ENCODE peak calls at places on chromosomes 5 and 9, in nine cellular contexts. One of them, this sample, is unnamed.

GRCh38 chr9:87557996-87558395 is 60.3 kb downstream of the DAPK1 start:
- DNase-seq in tibial artery: no peak
- DNase-seq in hepatocyte: no peak
- DNase-seq in sigmoid colon: no peak
- DNase-seq in stomach: peak; percentile 67
- DNase-seq in upper lobe of right lung: no peak
- DNase-seq in fibroblast of lung: peak; percentile 52
- DNase-seq in tibial nerve: no peak
- DNase-seq in Panc1: no peak
- DNase-seq in this sample: peak; percentile 59

GRCh38 chr5:139686919-139687421 is 38.8 kb downstream of the CXXC5 start:
- DNase-seq in tibial artery: no peak
- DNase-seq in hepatocyte: no peak
- DNase-seq in sigmoid colon: no peak
- DNase-seq in stomach: no peak
- DNase-seq in upper lobe of right lung: no peak
- DNase-seq in fibroblast of lung: no peak
- DNase-seq in tibial nerve: no peak
- DNase-seq in Panc1: no peak
- DNase-seq in this sample: no peak

GRCh38 chr5:128174951-128175350 is 91.4 kb downstream of the SLC12A2 start:
- DNase-seq in tibial artery: no peak
- DNase-seq in hepatocyte: no peak
- DNase-seq in sigmoid colon: no peak
- DNase-seq in stomach: no peak
- DNase-seq in upper lobe of right lung: no peak
- DNase-seq in fibroblast of lung: peak; percentile 69
- DNase-seq in tibial nerve: no peak
- DNase-seq in Panc1: no peak
- DNase-seq in this sample: no peak

GRCh38 chr9:127123239-127123935 is 952 bp upstream of the ANGPTL2 start:
- DNase-seq in tibial artery: no peak
- DNase-seq in hepatocyte: no peak
- DNase-seq in sigmoid colon: peak; percentile 87
- DNase-seq in stomach: peak; percentile 49
- DNase-seq in upper lobe of right lung: no peak
- DNase-seq in fibroblast of lung: no peak
- DNase-seq in tibial nerve: no peak
- DNase-seq in Panc1: no peak
- DNase-seq in this sample: no peak

GRCh38 chr5:167049771-167050567 is 1241.5 kb upstream of the WWC1 start:
- DNase-seq in tibial artery: no peak
- DNase-seq in hepatocyte: no peak
- DNase-seq in sigmoid colon: no peak
- DNase-seq in stomach: no peak
- DNase-seq in upper lobe of right lung: no peak
- DNase-seq in fibroblast of lung: no peak
- DNase-seq in tibial nerve: no peak
- DNase-seq in Panc1: no peak
- DNase-seq in this sample: no peak

GRCh38 chr9:21443849-21444625 is 3.8 kb downstream of the IFNA1 start:
- DNase-seq in tibial artery: no peak
- DNase-seq in hepatocyte: no peak
- DNase-seq in sigmoid colon: no peak
- DNase-seq in stomach: no peak
- DNase-seq in upper lobe of right lung: no peak
- DNase-seq in fibroblast of lung: no peak
- DNase-seq in tibial nerve: no peak
- DNase-seq in Panc1: no peak
- DNase-seq in this sample: no peak

GRCh38 chr5:119402555-119402954 is 46.7 kb downstream of the TNFAIP8 start:
- DNase-seq in tibial artery: no peak
- DNase-seq in hepatocyte: no peak
- DNase-seq in sigmoid colon: no peak
- DNase-seq in stomach: no peak
- DNase-seq in upper lobe of right lung: no peak
- DNase-seq in fibroblast of lung: no peak
- DNase-seq in tibial nerve: no peak
- DNase-seq in Panc1: no peak
- DNase-seq in this sample: no peak

GRCh38 chr9:128098017-128098935 is 29.3 kb downstream of the PTGES2 start:
- DNase-seq in tibial artery: peak; percentile 96
- DNase-seq in hepatocyte: peak; percentile 97
- DNase-seq in sigmoid colon: peak; percentile 99
- DNase-seq in stomach: peak; percentile 98
- DNase-seq in upper lobe of right lung: peak; percentile 95
- DNase-seq in fibroblast of lung: peak; percentile 98
- DNase-seq in tibial nerve: peak; percentile 91
- DNase-seq in Panc1: no peak
- DNase-seq in this sample: peak; percentile 99

GRCh38 chr5:74421365-74421764 is 219.2 kb downstream of the ENC1 start:
- DNase-seq in tibial artery: no peak
- DNase-seq in hepatocyte: no peak
- DNase-seq in sigmoid colon: no peak
- DNase-seq in stomach: no peak
- DNase-seq in upper lobe of right lung: no peak
- DNase-seq in fibroblast of lung: no peak
- DNase-seq in tibial nerve: no peak
- DNase-seq in Panc1: no peak
- DNase-seq in this sample: no peak

GRCh38 chr5:153358315-153358976 is 132.0 kb upstream of the GRIA1 start:
- DNase-seq in tibial artery: no peak
- DNase-seq in hepatocyte: no peak
- DNase-seq in sigmoid colon: no peak
- DNase-seq in stomach: no peak
- DNase-seq in upper lobe of right lung: no peak
- DNase-seq in fibroblast of lung: no peak
- DNase-seq in tibial nerve: no peak
- DNase-seq in Panc1: no peak
- DNase-seq in this sample: no peak

GRCh38 chr9:5843450-5844249 is 10.7 kb upstream of the ERMP1 start:
- DNase-seq in tibial artery: no peak
- DNase-seq in hepatocyte: peak; percentile 39
- DNase-seq in sigmoid colon: no peak
- DNase-seq in stomach: no peak
- DNase-seq in upper lobe of right lung: no peak
- DNase-seq in fibroblast of lung: peak; percentile 35
- DNase-seq in tibial nerve: no peak
- DNase-seq in Panc1: no peak
- DNase-seq in this sample: no peak

GRCh38 chr5:157665467-157666085 is 5.8 kb upstream of the C5orf52 start:
- DNase-seq in tibial artery: no peak
- DNase-seq in hepatocyte: peak; percentile 53
- DNase-seq in sigmoid colon: no peak
- DNase-seq in stomach: no peak
- DNase-seq in upper lobe of right lung: no peak
- DNase-seq in fibroblast of lung: peak; percentile 85
- DNase-seq in tibial nerve: no peak
- DNase-seq in Panc1: no peak
- DNase-seq in this sample: no peak

GRCh38 chr5:8857051-8857450 is 688.8 kb downstream of the SEMA5A start:
- DNase-seq in tibial artery: no peak
- DNase-seq in hepatocyte: no peak
- DNase-seq in sigmoid colon: no peak
- DNase-seq in stomach: no peak
- DNase-seq in upper lobe of right lung: no peak
- DNase-seq in fibroblast of lung: no peak
- DNase-seq in tibial nerve: no peak
- DNase-seq in Panc1: no peak
- DNase-seq in this sample: no peak

GRCh38 chr9:12878342-12878978 is 103.6 kb downstream of the LURAP1L start:
- DNase-seq in tibial artery: no peak
- DNase-seq in hepatocyte: no peak
- DNase-seq in sigmoid colon: no peak
- DNase-seq in stomach: no peak
- DNase-seq in upper lobe of right lung: no peak
- DNase-seq in fibroblast of lung: peak; percentile 26
- DNase-seq in tibial nerve: no peak
- DNase-seq in Panc1: no peak
- DNase-seq in this sample: no peak

GRCh38 chr5:166111021-166111420 is 2180.4 kb upstream of the WWC1 start:
- DNase-seq in tibial artery: no peak
- DNase-seq in hepatocyte: no peak
- DNase-seq in sigmoid colon: no peak
- DNase-seq in stomach: no peak
- DNase-seq in upper lobe of right lung: no peak
- DNase-seq in fibroblast of lung: no peak
- DNase-seq in tibial nerve: no peak
- DNase-seq in Panc1: no peak
- DNase-seq in this sample: no peak

GRCh38 chr9:1536522-1537170 is 478.5 kb upstream of the SMARCA2 start:
- DNase-seq in tibial artery: no peak
- DNase-seq in hepatocyte: no peak
- DNase-seq in sigmoid colon: no peak
- DNase-seq in stomach: no peak
- DNase-seq in upper lobe of right lung: no peak
- DNase-seq in fibroblast of lung: no peak
- DNase-seq in tibial nerve: no peak
- DNase-seq in Panc1: no peak
- DNase-seq in this sample: no peak

GRCh38 chr5:14671414-14671813 is 6.9 kb downstream of the OTULIN start:
- DNase-seq in tibial artery: no peak
- DNase-seq in hepatocyte: no peak
- DNase-seq in sigmoid colon: no peak
- DNase-seq in stomach: no peak
- DNase-seq in upper lobe of right lung: no peak
- DNase-seq in fibroblast of lung: peak; percentile 54
- DNase-seq in tibial nerve: no peak
- DNase-seq in Panc1: no peak
- DNase-seq in this sample: no peak

GRCh38 chr9:31870276-31870675 is 514.2 kb upstream of the ACO1 start:
- DNase-seq in tibial artery: no peak
- DNase-seq in hepatocyte: no peak
- DNase-seq in sigmoid colon: no peak
- DNase-seq in stomach: no peak
- DNase-seq in upper lobe of right lung: no peak
- DNase-seq in fibroblast of lung: no peak
- DNase-seq in tibial nerve: no peak
- DNase-seq in Panc1: no peak
- DNase-seq in this sample: no peak

GRCh38 chr9:31868830-31869229 is 515.6 kb upstream of the ACO1 start:
- DNase-seq in tibial artery: no peak
- DNase-seq in hepatocyte: no peak
- DNase-seq in sigmoid colon: no peak
- DNase-seq in stomach: no peak
- DNase-seq in upper lobe of right lung: peak; percentile 48
- DNase-seq in fibroblast of lung: no peak
- DNase-seq in tibial nerve: no peak
- DNase-seq in Panc1: no peak
- DNase-seq in this sample: no peak

GRCh38 chr9:31873717-31874116 is 510.7 kb upstream of the ACO1 start:
- DNase-seq in tibial artery: no peak
- DNase-seq in hepatocyte: no peak
- DNase-seq in sigmoid colon: no peak
- DNase-seq in stomach: no peak
- DNase-seq in upper lobe of right lung: no peak
- DNase-seq in fibroblast of lung: no peak
- DNase-seq in tibial nerve: no peak
- DNase-seq in Panc1: no peak
- DNase-seq in this sample: no peak
- TF ChIP-seq CTCF in tibial artery: no peak
- TF ChIP-seq CTCF in hepatocyte: no peak
- TF ChIP-seq CTCF in sigmoid colon: no peak
- TF ChIP-seq CTCF in stomach: no peak
- TF ChIP-seq CTCF in upper lobe of right lung: no peak
- TF ChIP-seq CTCF in fibroblast of lung: no peak
- TF ChIP-seq CTCF in tibial nerve: no peak
- TF ChIP-seq CTCF in Panc1: no peak
- TF ChIP-seq CTCF in this sample: no peak

GRCh38 chr9:124328285-124328684 is 70.5 kb downstream of the NEK6 start:
- DNase-seq in tibial artery: no peak
- DNase-seq in hepatocyte: no peak
- DNase-seq in sigmoid colon: no peak
- DNase-seq in stomach: no peak
- DNase-seq in upper lobe of right lung: no peak
- DNase-seq in fibroblast of lung: no peak
- DNase-seq in tibial nerve: no peak
- DNase-seq in Panc1: no peak
- DNase-seq in this sample: no peak
- H3K36me3 ChIP-seq in tibial artery: peaks cover 100% of the 10 kb centered on the region
- H3K36me3 ChIP-seq in hepatocyte: no peaks in the 10 kb centered on the region
- H3K36me3 ChIP-seq in sigmoid colon: peaks cover 70% of the 10 kb centered on the region
- H3K36me3 ChIP-seq in stomach: peaks cover 98% of the 10 kb centered on the region
- H3K36me3 ChIP-seq in upper lobe of right lung: peaks cover 93% of the 10 kb centered on the region
- H3K36me3 ChIP-seq in fibroblast of lung: peaks cover 39% of the 10 kb centered on the region
- H3K36me3 ChIP-seq in tibial nerve: no peaks in the 10 kb centered on the region
- H3K36me3 ChIP-seq in Panc1: no peaks in the 10 kb centered on the region
- H3K36me3 ChIP-seq in this sample: peaks cover 26% of the 10 kb centered on the region

DNA sequence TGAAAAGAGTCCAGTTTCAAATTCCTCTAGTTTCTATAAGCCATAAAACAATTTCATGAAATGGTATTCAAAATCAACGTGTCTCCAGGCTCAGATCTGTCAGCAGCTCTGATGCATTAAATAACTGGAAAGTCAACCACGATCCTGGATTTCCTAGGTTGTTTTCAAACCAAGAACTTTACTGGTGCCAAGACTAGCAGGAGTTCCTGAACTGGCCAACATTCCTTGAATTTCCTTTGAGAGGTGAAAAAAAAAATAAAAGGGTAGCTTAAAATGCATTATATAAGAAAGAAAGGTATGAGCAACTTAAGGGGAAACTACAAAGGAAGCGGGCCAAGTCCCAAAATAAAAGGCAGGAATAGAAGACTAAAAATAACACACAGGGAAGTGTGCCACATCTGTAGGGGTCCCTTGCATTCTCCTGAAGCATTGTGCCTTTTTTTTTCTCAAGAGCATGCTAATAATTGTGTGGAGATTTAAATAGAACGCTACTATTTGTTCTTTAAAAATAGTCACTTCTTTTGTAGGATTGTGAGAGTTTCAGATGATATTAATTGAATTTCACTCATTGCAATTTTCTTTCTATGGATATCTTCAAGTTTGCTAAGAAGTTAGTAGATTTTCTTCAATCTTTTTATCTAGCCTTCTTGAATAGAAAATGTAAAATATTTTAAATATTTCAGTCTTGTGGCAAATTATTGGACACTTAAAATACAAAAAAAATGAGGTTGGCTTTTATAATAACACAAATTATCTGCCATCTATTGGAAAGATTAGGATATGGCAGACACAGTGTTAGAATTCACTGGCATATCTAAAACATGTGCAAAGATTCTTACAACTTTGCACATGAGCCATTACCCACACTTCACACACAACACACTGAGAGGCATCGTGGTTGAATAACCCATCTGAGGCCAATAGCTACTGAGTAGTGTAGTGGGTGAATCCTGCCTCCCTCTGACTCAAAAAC is 15.3 kb downstream of the ESM1 start:
- DNase-seq in tibial artery: no peak
- DNase-seq in hepatocyte: no peak
- DNase-seq in sigmoid colon: no peak
- DNase-seq in stomach: no peak
- DNase-seq in upper lobe of right lung: no peak
- DNase-seq in fibroblast of lung: peak; percentile 35
- DNase-seq in tibial nerve: no peak
- DNase-seq in Panc1: no peak
- DNase-seq in this sample: no peak
- H3K4me3 ChIP-seq in tibial artery: no peak overlapping the region
- H3K4me3 ChIP-seq in hepatocyte: no peak overlapping the region
- H3K4me3 ChIP-seq in sigmoid colon: no peak overlapping the region
- H3K4me3 ChIP-seq in stomach: no peak overlapping the region
- H3K4me3 ChIP-seq in upper lobe of right lung: no peak overlapping the region
- H3K4me3 ChIP-seq in fibroblast of lung: no peak overlapping the region
- H3K4me3 ChIP-seq in tibial nerve: no peak overlapping the region
- H3K4me3 ChIP-seq in Panc1: no peak overlapping the region
- H3K4me3 ChIP-seq in this sample: no peak overlapping the region

GRCh38 chr5:122835681-122836080 is 9.7 kb upstream of the SNX24 start:
- DNase-seq in tibial artery: no peak
- DNase-seq in hepatocyte: no peak
- DNase-seq in sigmoid colon: no peak
- DNase-seq in stomach: no peak
- DNase-seq in upper lobe of right lung: no peak
- DNase-seq in fibroblast of lung: no peak
- DNase-seq in tibial nerve: no peak
- DNase-seq in Panc1: no peak
- DNase-seq in this sample: no peak
- TF ChIP-seq CTCF in tibial artery: no peak
- TF ChIP-seq CTCF in hepatocyte: no peak
- TF ChIP-seq CTCF in sigmoid colon: no peak
- TF ChIP-seq CTCF in stomach: no peak
- TF ChIP-seq CTCF in upper lobe of right lung: no peak
- TF ChIP-seq CTCF in fibroblast of lung: no peak
- TF ChIP-seq CTCF in tibial nerve: no peak
- TF ChIP-seq CTCF in Panc1: no peak
- TF ChIP-seq CTCF in this sample: no peak

This sample was measured in right atrium auricular region.